ENCODE peak calls at places on chromosomes 16 and 17, in six cellular contexts. N, V, S, D, Q and A are unnamed samples.

GRCh38 chr17:36001862-36002603 is 680 bp upstream of the CCL15 start:
- DNase-seq in N (peak; percentile 92), S (no peak), Q (no peak), D (no peak), V (no peak), A (no peak)

GRCh38 chr16:67022531-67023214 is 6.3 kb upstream of the CBFB start:
- DNase-seq in V (no peak), S (peak; percentile 68), N (no peak), Q (no peak), D (no peak), A (no peak)

GRCh38 chr17:307295-307691 is 45.3 kb downstream of the RPH3AL start:
- DNase-seq in D (no peak), N (no peak), Q (no peak), S (no peak), V (no peak), A (no peak)

GRCh38 chr16:89545831-89546574 is 14.5 kb upstream of the RPL13 start:
- DNase-seq in V (no peak), Q (no peak), D (no peak), N (no peak), S (no peak), A (peak; percentile 68)

GRCh38 chr17:39904990-39905288 is 13.5 kb downstream of the GSDMB start:
- DNase-seq in N (no peak), V (no peak), S (no peak), D (no peak), Q (no peak), A (no peak)

GRCh38 chr16:66588981-66589713 is 9.9 kb downstream of the CMTM2 start:
- DNase-seq in V (no peak), S (peak; percentile 42), N (no peak), Q (peak; percentile 58), D (peak; percentile 48), A (no peak)

GRCh38 chr17:9016941-9017552 is 4.3 kb upstream of the NTN1 start:
- DNase-seq in S (no peak), Q (no peak), D (no peak), V (no peak), N (peak; percentile 75), A (no peak)

GRCh38 chr16:84461504-84462295 is 42.8 kb downstream of the MEAK7 start:
- DNase-seq in V (no peak), N (no peak), D (no peak), S (no peak), Q (no peak), A (no peak)

GRCh38 chr16:50591800-50592771 is 43.9 kb downstream of the NKD1 start:
- DNase-seq in Q (peak; percentile 8), D (no peak), N (no peak), V (peak; percentile 75), S (no peak), A (no peak)

GRCh38 chr17:31488264-31488981 is 96.9 kb downstream of the RAB11FIP4 start:
- DNase-seq in V (peak; percentile 68), D (peak; percentile 5), Q (no peak), N (peak; percentile 41), S (no peak), A (no peak)

GRCh38 chr16:24357511-24357910 is 101.4 kb downstream of the CACNG3 start:
- DNase-seq in D (no peak), N (no peak), V (no peak), Q (no peak), S (no peak), A (no peak)

GRCh38 chr17:52035336-52035915 is 123.1 kb downstream of the CA10 start:
- DNase-seq in Q (no peak), V (no peak), S (no peak), N (no peak), D (no peak), A (no peak)

GRCh38 chr17:19299866-19300265 is 62.7 kb downstream of the B9D1 start:
- DNase-seq in S (no peak), V (no peak), N (no peak), D (no peak), Q (no peak), A (no peak)

GRCh38 chr17:37124074-37124824 is 175.5 kb downstream of the AATF start:
- DNase-seq in S (no peak), N (no peak), V (no peak), D (no peak), Q (no peak), A (no peak)

GRCh38 chr16:11380836-11381235 is 35.6 kb downstream of the RMI2 start:
- DNase-seq in N (no peak), S (no peak), V (no peak), D (no peak), Q (no peak), A (no peak)

GRCh38 chr17:77572065-77572601 is 386.4 kb upstream of the TNRC6C start:
- DNase-seq in S (no peak), V (no peak), N (no peak), D (no peak), Q (no peak), A (no peak)

GRCh38 chr16:3519581-3519980 is 18.8 kb downstream of the CLUAP1 start:
- DNase-seq in S (peak; percentile 32), N (no peak), Q (no peak), D (no peak), V (no peak), A (no peak)

GRCh38 chr17:34840758-34841157 is 120.5 kb downstream of the CCT6B start:
- DNase-seq in V (no peak), S (no peak), N (no peak), D (no peak), Q (peak; percentile 46), A (no peak)